ENCODE peak calls at places on chromosomes 7 and 10, in seven cellular contexts. X, V, Q, S, L, Y and C are unnamed samples. For H3K36me3, the result is how much of the 10 kb centered on the place peaks cover.

GRCh38 chr7:26292768-26293560 is 1.3 kb downstream of the SNX10 start:
- DNase-seq in X (no peak), V (no peak), Q (no peak), S (no peak), L (no peak), Y (no peak), C (peak)

GRCh38 chr7:112995091-112995824 is 91.4 kb downstream of the GPR85 start:
- DNase-seq in X (no peak), V (no peak), Q (peak), S (peak), L (no peak), Y (no peak), C (no peak)

GRCh38 chr7:16051561-16052280 is 365.2 kb upstream of the MEOX2 start:
- DNase-seq in X (no peak), V (no peak), Q (no peak), S (no peak), L (no peak), Y (no peak), C (no peak)

GRCh38 chr7:7354674-7355073 is 172.3 kb downstream of the C1GALT1 start:
- DNase-seq in X (no peak), V (no peak), Q (peak), S (no peak), L (peak), Y (no peak), C (no peak)

GRCh38 chr10:16646474-16647059 is 124.9 kb upstream of the C1QL3 start:
- DNase-seq in X (no peak), V (no peak), Q (peak), S (no peak), L (no peak), Y (no peak), C (no peak)

GRCh38 chr10:114043532-114044250 is at the start of gene ADRB1:
- DNase-seq in X (peak), V (peak), Q (peak), S (peak), L (peak), Y (peak), C (peak)

GRCh38 chr7:82275342-82275741 is 168.2 kb downstream of the CACNA2D1 start:
- DNase-seq in X (no peak), V (no peak), Q (no peak), S (no peak), L (no peak), Y (no peak), C (no peak)

GRCh38 chr10:31819393-31819820 is 109.2 kb downstream of the ARHGAP12 start:
- DNase-seq in X (peak), V (no peak), Q (no peak), S (peak), L (no peak), Y (no peak), C (no peak)

GRCh38 chr7:71131256-71131752 is 640 bp upstream of the GALNT17 start:
- DNase-seq in X (no peak), V (peak), Q (peak), S (peak), L (peak), Y (no peak), C (peak)

GRCh38 chr10:45373783-45374450 is at the start of gene ALOX5:
- DNase-seq in X (peak), V (peak), Q (no peak), S (peak), L (peak), Y (peak), C (peak)

GRCh38 chr7:137956591-137956990 is 45.3 kb downstream of the CREB3L2 start:
- DNase-seq in X (no peak), V (no peak), Q (no peak), S (no peak), L (no peak), Y (no peak), C (no peak)

GRCh38 chr10:89079991-89080390 is 89.4 kb downstream of the FAS start:
- DNase-seq in X (no peak), V (no peak), Q (no peak), S (no peak), L (no peak), Y (no peak), C (no peak)

GRCh38 chr7:142811154-142811737 is 40.5 kb downstream of the PRSS2 start:
- DNase-seq in X (no peak), V (peak), Q (peak), S (no peak), L (peak), Y (no peak), C (no peak)

GRCh38 chr7:20330797-20331230 is at the start of gene ITGB8:
- DNase-seq in X (peak), V (no peak), Q (no peak), S (peak), L (no peak), Y (peak), C (no peak)

GRCh38 chr7:154990964-154991514 is 11.9 kb downstream of the PAXIP1 start:
- DNase-seq in X (no peak), V (no peak), Q (no peak), S (no peak), L (no peak), Y (no peak), C (no peak)

GRCh38 chr10:110365356-110366143 is 60.8 kb upstream of the SMNDC1 start:
- DNase-seq in X (no peak), V (no peak), Q (no peak), S (no peak), L (no peak), Y (no peak), C (no peak)

GRCh38 chr10:127353544-127353943 is 157.2 kb upstream of the INSYN2A start:
- DNase-seq in X (no peak), V (no peak), Q (no peak), S (no peak), L (no peak), Y (no peak), C (no peak)

GRCh38 chr7:116984917-116985316 is 31.6 kb downstream of the ST7 start:
- DNase-seq in X (no peak), V (no peak), Q (no peak), S (no peak), L (peak), Y (no peak), C (no peak)

GRCh38 chr7:25389489-25390106 is 161.3 kb upstream of the NPVF start:
- DNase-seq in X (no peak), V (peak), Q (peak), S (no peak), L (peak), Y (no peak), C (no peak)

GRCh38 chr10:22662693-22663330 is 51.6 kb downstream of the PIP4K2A start:
- DNase-seq in X (no peak), V (no peak), Q (no peak), S (no peak), L (no peak), Y (no peak), C (no peak)

GRCh38 chr10:100370976-100371706 is 24.1 kb downstream of the SCD start:
- DNase-seq in X (peak), V (peak), Q (peak), S (peak), L (peak), Y (peak), C (peak)

GRCh38 chr10:61000769-61001730 is 57.1 kb upstream of the RHOBTB1 start:
- DNase-seq in X (no peak), V (peak), Q (peak), S (no peak), L (peak), Y (no peak), C (peak)

GRCh38 chr10:125023862-125024495 is 82.1 kb downstream of the ZRANB1 start:
- DNase-seq in X (no peak), V (no peak), Q (no peak), S (peak), L (no peak), Y (peak), C (peak)

GRCh38 chr7:28041508-28042314 is 138.9 kb downstream of the JAZF1 start:
- DNase-seq in X (no peak), V (no peak), Q (peak), S (no peak), L (no peak), Y (no peak), C (no peak)

GRCh38 chr7:157474685-157475084 is 137.9 kb downstream of the DNAJB6 start:
- DNase-seq in X (no peak), V (no peak), Q (no peak), S (no peak), L (no peak), Y (peak), C (no peak)

GRCh38 chr10:31949266-31949665 is 20.6 kb upstream of the ARHGAP12 start:
- DNase-seq in X (no peak), V (no peak), Q (no peak), S (no peak), L (no peak), Y (no peak), C (no peak)

GRCh38 chr7:54995631-54996340 is 23.0 kb upstream of the EGFR start:
- DNase-seq in X (no peak), V (no peak), Q (peak), S (no peak), L (peak), Y (peak), C (no peak)

GRCh38 chr10:98170249-98171117 is 36.0 kb downstream of the R3HCC1L start:
- DNase-seq in X (no peak), V (peak), Q (peak), S (no peak), L (peak), Y (peak), C (peak)

GRCh38 chr10:102603946-102604345 is 40.3 kb upstream of the TRIM8 start:
- DNase-seq in X (no peak), V (no peak), Q (no peak), S (no peak), L (no peak), Y (no peak), C (no peak)

GRCh38 chr10:125768217-125768616 is 7.4 kb downstream of the MMP21 start:
- DNase-seq in X (no peak), V (no peak), Q (no peak), S (no peak), L (no peak), Y (no peak), C (no peak)

DNA sequence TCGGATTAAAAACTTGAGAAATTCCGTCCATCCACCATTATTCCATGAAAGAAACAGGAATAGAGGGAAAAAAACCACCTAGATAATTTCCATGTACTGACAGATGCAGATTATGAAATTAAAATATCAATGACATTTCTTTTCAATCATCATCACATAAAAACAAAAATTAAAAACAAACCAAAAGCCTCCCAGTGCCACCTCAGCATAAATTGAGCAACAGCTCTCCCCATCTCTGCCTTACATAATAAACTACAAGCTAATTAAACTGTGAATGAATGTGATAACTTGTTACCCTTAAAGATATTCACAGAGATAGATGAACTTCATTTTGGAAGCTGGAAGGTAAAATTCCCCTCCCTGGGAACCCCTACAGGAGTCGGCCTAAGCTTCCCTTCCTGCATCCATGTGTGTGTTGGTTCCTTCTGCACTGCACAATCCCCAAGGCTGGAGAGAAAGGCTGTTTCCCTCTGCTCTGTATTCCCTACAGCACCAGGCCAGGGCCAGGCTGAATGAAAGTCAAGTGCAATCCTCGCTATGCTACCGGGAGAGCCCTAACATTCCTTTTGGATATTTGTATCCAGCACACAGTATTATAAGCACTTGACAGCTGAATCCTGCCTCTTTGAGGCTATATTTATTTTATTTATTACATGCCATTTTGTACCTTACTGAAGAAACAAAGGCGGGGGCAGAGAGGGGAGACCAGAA is 8.1 kb downstream of the CCDC6 start:
- DNase-seq in X (no peak), V (no peak), Q (no peak), S (no peak), L (no peak), Y (no peak), C (no peak)
- H3K27ac ChIP-seq in X (peak), V (no peak), Q (no peak), S (no peak), L (peak), Y (peak), C (no peak)

DNA sequence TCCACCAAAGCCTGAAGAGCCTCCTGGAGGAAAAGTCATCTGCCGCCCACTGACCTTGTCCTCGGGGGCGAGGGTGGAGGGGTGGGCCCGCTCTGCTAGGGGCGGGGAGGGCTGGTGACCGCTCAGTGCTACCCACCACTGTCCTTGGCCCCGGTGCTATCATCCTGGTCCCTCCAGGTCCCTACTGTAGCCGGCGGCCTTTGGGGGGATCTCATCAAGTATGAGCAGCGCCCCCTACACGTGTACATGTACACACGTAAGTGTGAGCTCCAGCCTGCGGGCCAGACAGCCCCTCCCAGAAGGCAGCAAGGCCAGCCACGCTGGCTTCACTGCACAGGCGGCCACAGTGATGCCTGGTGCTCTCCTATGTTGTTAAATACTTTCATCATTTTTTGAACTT is 19.6 kb downstream of the TTYH3 start:
- DNase-seq in X (no peak), V (no peak), Q (no peak), S (no peak), L (no peak), Y (no peak), C (peak)
- H3K36me3 ChIP-seq in X (half or more), V (under half), Q (under half), S (under half), L (under half), Y (under half), C (under half)

GRCh38 chr10:35821339-35821911 is 179.3 kb upstream of the FZD8 start:
- DNase-seq in X (no peak), V (no peak), Q (peak), S (no peak), L (no peak), Y (no peak), C (no peak)
- H3K27ac ChIP-seq in X (no peak), V (no peak), Q (no peak), S (no peak), L (no peak), Y (no peak), C (no peak)

GRCh38 chr7:151684408-151685175 is 164.9 kb upstream of the RHEB start:
- DNase-seq in X (no peak), V (no peak), Q (no peak), S (no peak), L (no peak), Y (no peak), C (no peak)
- H3K36me3 ChIP-seq in X (under half), V (under half), Q (under half), S (under half), L (under half), Y (under half), C (under half)

DNA sequence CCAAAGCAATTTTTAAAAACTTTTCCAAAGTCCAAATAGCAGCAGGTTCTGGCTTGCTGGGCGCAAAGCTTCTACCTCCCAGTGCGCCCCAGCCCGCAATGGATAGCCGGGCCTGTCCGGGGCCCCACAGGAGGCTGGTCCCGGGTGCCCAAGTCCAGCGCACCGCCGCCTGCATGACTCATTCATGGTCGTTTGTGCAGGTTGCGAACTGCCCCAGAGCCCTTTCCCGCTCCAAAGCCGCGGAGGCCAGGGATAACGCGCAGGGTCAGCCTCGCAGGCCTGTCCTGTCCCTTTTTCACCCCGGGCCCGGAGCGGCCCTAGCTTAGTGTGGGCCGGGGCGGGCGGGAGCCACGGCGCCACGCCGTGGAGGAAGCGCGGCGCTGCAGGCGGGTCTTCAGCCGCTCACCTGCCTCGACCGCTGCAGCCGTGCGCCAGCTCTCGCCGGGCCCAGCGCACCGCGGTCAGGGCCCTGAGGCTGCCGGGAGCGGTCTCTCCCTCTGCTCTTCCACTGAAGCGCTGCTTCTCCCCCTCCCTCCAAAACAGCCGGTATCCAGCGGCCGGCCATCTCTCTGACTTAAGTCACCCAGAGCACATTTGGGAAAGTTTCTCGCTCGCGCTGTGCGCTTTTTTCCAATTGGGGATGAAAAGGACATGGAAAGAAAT is 1.7 kb upstream of the EGR2 start:
- DNase-seq in X (peak), V (peak), Q (peak), S (peak), L (peak), Y (peak), C (peak)
- H3K27ac ChIP-seq in X (peak), V (no peak), Q (no peak), S (no peak), L (peak), Y (peak), C (no peak)

GRCh38 chr7:141754939-141755338 is 9.0 kb upstream of the TAS2R3 start:
- DNase-seq in X (no peak), V (peak), Q (peak), S (no peak), L (peak), Y (no peak), C (no peak)
- H3K36me3 ChIP-seq in X (half or more), V (under half), Q (under half), S (under half), L (under half), Y (under half), C (under half)

GRCh38 chr10:12958546-12959110 is 42.9 kb downstream of the CCDC3 start:
- DNase-seq in X (no peak), V (no peak), Q (no peak), S (no peak), L (no peak), Y (no peak), C (no peak)

GRCh38 chr10:12960431-12960898 is 41.0 kb downstream of the CCDC3 start:
- DNase-seq in X (no peak), V (no peak), Q (no peak), S (no peak), L (peak), Y (peak), C (peak)

GRCh38 chr10:12961416-12961815 is 40.1 kb downstream of the CCDC3 start:
- DNase-seq in X (no peak), V (no peak), Q (no peak), S (no peak), L (no peak), Y (no peak), C (no peak)

GRCh38 chr10:12957081-12957480 is 44.4 kb downstream of the CCDC3 start:
- DNase-seq in X (no peak), V (no peak), Q (no peak), S (no peak), L (no peak), Y (no peak), C (no peak)

DNA sequence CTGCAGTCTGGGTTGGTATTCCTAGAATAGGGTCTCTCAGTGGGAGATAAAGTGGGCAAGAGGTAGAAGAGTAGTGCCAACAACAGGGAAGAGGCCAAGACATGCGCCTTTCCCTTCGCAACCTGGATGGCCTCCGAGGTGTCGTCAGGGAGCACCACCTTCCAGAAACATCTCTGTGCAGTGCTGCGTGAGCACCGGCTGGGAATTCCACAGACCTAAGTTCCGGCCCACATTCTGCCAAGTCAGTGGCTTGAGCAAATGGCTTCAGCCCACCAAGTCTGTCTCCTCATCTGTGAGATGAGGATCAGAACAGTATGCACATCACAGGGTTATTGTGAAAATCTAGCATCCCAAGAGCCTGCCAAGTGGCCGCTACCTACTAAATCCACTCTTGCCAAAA is 40.6 kb downstream of the CCDC3 start:
- DNase-seq in X (no peak), V (no peak), Q (no peak), S (no peak), L (no peak), Y (no peak), C (no peak)
- H3K27ac ChIP-seq in X (peak), V (no peak), Q (no peak), S (no peak), L (peak), Y (peak), C (no peak)

GRCh38 chr10:50310560-50311174 is 59.4 kb upstream of the ASAH2 start:
- DNase-seq in X (no peak), V (no peak), Q (no peak), S (no peak), L (peak), Y (peak), C (no peak)
- H3K36me3 ChIP-seq in X (half or more), V (under half), Q (under half), S (under half), L (under half), Y (under half), C (under half)

DNA sequence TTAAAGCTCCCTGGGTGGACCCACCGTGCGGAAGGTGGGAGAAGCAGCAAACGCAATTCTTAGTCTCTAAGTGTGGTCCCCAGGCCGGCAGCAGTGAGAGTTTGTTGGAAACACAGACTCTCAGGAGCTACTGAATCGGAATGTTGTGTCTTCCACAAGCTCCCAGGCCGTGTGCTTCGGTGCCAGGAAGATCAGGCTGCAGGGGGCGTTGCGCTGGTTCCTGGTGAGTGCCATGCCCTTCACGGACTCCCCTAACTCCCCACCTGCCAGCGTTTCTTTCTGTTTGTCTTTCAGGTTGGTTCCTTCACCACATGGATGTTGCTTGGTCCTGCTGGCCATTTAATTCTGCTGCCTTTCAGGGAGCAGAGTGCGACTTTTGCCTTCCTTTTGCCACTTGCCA is 91.2 kb upstream of the PITRM1 start:
- DNase-seq in X (peak), V (no peak), Q (no peak), S (no peak), L (no peak), Y (no peak), C (no peak)
- H3K27ac ChIP-seq in X (no peak), V (no peak), Q (no peak), S (peak), L (no peak), Y (no peak), C (no peak)

GRCh38 chr10:95655571-95656290 is 780 bp downstream of the ALDH18A1 start:
- DNase-seq in X (no peak), V (peak), Q (peak), S (no peak), L (peak), Y (no peak), C (no peak)

GRCh38 chr10:95653895-95654294 is 2.6 kb downstream of the ALDH18A1 start:
- DNase-seq in X (no peak), V (no peak), Q (no peak), S (no peak), L (no peak), Y (no peak), C (no peak)

GRCh38 chr10:95650232-95650631 is 6.3 kb downstream of the ALDH18A1 start:
- DNase-seq in X (no peak), V (no peak), Q (no peak), S (no peak), L (no peak), Y (no peak), C (no peak)

GRCh38 chr10:95648138-95648537 is 8.4 kb downstream of the ALDH18A1 start:
- DNase-seq in X (no peak), V (no peak), Q (no peak), S (no peak), L (no peak), Y (no peak), C (no peak)

GRCh38 chr10:95651346-95652115 is 5.0 kb downstream of the ALDH18A1 start:
- DNase-seq in X (no peak), V (no peak), Q (no peak), S (no peak), L (no peak), Y (no peak), C (no peak)
- H3K36me3 ChIP-seq in X (under half), V (under half), Q (under half), S (under half), L (under half), Y (under half), C (under half)